ENCODE peak calls at places on chromosomes 13 and 19, in nine cellular contexts. G, I, Q, D, A, O, E, Y and U are unnamed samples.

GRCh38 chr13:29569253-29570057 is 26.0 kb downstream of the SLC7A1 start:
- DNase-seq in I (no peak), O (no peak), Q (no peak), Y (no peak), A (no peak), D (no peak), E (no peak), G (no peak), U (no peak)

GRCh38 chr19:6819323-6819722 is 46.8 kb downstream of the VAV1 start:
- DNase-seq in Y (no peak), A (no peak), Q (no peak), I (no peak), E (no peak), O (no peak), G (no peak), D (no peak), U (no peak)

GRCh38 chr13:93477238-93477637 is 250.6 kb downstream of the GPC6 start:
- DNase-seq in E (no peak), O (no peak), D (no peak), A (no peak), Y (no peak), Q (no peak), I (no peak), G (no peak), U (no peak)

GRCh38 chr13:75149781-75150180 is 332.2 kb downstream of the TBC1D4 start:
- DNase-seq in O (no peak), G (no peak), Q (no peak), A (no peak), E (no peak), Y (no peak), D (no peak), I (no peak), U (no peak)

GRCh38 chr13:59374720-59375119 is 789.0 kb downstream of the DIAPH3 start:
- DNase-seq in D (no peak), A (no peak), Q (peak; percentile 50), I (no peak), G (no peak), E (no peak), Y (no peak), O (no peak), U (no peak)

GRCh38 chr13:75345191-75345590 is 136.8 kb downstream of the TBC1D4 start:
- DNase-seq in O (peak; percentile 33), Y (no peak), I (no peak), G (no peak), A (no peak), D (no peak), E (no peak), Q (no peak), U (no peak)

GRCh38 chr19:5691930-5692784 is 2.1 kb downstream of the RPL36 start:
- DNase-seq in A (no peak), I (no peak), D (no peak), Q (no peak), G (no peak), E (peak; percentile 42), O (no peak), Y (no peak), U (no peak)

GRCh38 chr19:5621945-5622464 is 571 bp downstream of the SAFB2 start:
- DNase-seq in O (no peak), D (no peak), A (no peak), Y (no peak), Q (no peak), G (no peak), I (peak; percentile 43), E (no peak), U (no peak)

GRCh38 chr13:97249093-97249787 is 27.1 kb downstream of the MBNL2 start:
- DNase-seq in E (no peak), Y (no peak), O (peak; percentile 86), A (no peak), Q (no peak), G (no peak), D (no peak), I (no peak), U (no peak)

GRCh38 chr19:48145596-48146254 is 24.4 kb downstream of the LIG1 start:
- DNase-seq in D (no peak), Q (no peak), G (no peak), O (no peak), A (no peak), E (no peak), I (no peak), Y (no peak), U (no peak)

GRCh38 chr13:41398494-41399190 is 58.7 kb upstream of the RGCC start:
- DNase-seq in Q (no peak), Y (no peak), I (no peak), E (no peak), A (no peak), O (no peak), G (no peak), D (no peak), U (no peak)

GRCh38 chr13:81017525-81018152 is 676.7 kb upstream of the SPRY2 start:
- DNase-seq in D (no peak), G (peak; percentile 14), O (peak; percentile 75), A (peak; percentile 45), I (no peak), E (peak; percentile 23), Q (no peak), Y (no peak), U (no peak)

GRCh38 chr13:39655041-39655568 is 357 bp upstream of the COG6 start:
- DNase-seq in G (no peak), D (no peak), O (peak; percentile 2), Y (no peak), E (peak; percentile 1), A (no peak), I (no peak), Q (no peak), U (no peak)

GRCh38 chr13:51277943-51278342 is 55.7 kb downstream of the FAM124A start:
- DNase-seq in A (no peak), D (no peak), Q (no peak), G (no peak), O (no peak), Y (no peak), I (no peak), E (no peak), U (no peak)

GRCh38 chr13:32432856-32433255 is 4.9 kb upstream of the N4BP2L1 start:
- DNase-seq in D (no peak), Q (no peak), I (no peak), A (no peak), G (no peak), Y (no peak), O (no peak), E (no peak), U (no peak)

GRCh38 chr19:12745166-12745897 is 6.3 kb upstream of the BEST2 start:
- DNase-seq in I (no peak), G (no peak), Y (no peak), Q (no peak), E (peak; percentile 44), A (no peak), D (no peak), O (peak; percentile 15), U (no peak)

GRCh38 chr13:34065915-34066314 is 248.0 kb downstream of the RFC3 start:
- DNase-seq in D (no peak), E (no peak), Q (no peak), O (no peak), A (no peak), G (no peak), I (no peak), Y (no peak), U (no peak)

GRCh38 chr13:56457535-56458200 is 683.0 kb upstream of the PRR20A start:
- DNase-seq in Y (no peak), E (no peak), I (no peak), Q (no peak), O (no peak), G (no peak), A (no peak), D (no peak), U (no peak)

GRCh38 chr19:6060600-6061391 is 49.5 kb downstream of the RFX2 start:
- DNase-seq in A (no peak), Q (no peak), E (peak; percentile 54), D (peak; percentile 37), G (no peak), I (no peak), O (peak; percentile 16), Y (no peak), U (no peak)

GRCh38 chr13:29125934-29126424 is 305.8 kb downstream of the MTUS2 start:
- DNase-seq in A (no peak), O (no peak), D (no peak), G (no peak), I (no peak), Y (no peak), Q (no peak), E (no peak), U (no peak)

GRCh38 chr19:51688665-51689571 is 4.2 kb upstream of the SPACA6 start:
- DNase-seq in I (peak; percentile 90), A (peak; percentile 97), G (peak; percentile 83), Q (peak; percentile 57), E (peak; percentile 95), D (no peak), Y (peak; percentile 65), O (peak; percentile 99), U (peak; percentile 85)

GRCh38 chr13:25756916-25757315 is 294.9 kb downstream of the SHISA2 start:
- DNase-seq in I (no peak), Y (no peak), A (no peak), D (no peak), O (no peak), Q (no peak), G (no peak), E (no peak), U (no peak)

GRCh38 chr19:6376512-6377193 is 920 bp upstream of the PSPN start:
- DNase-seq in G (no peak), E (no peak), D (no peak), I (no peak), A (no peak), O (no peak), Y (peak; percentile 58), Q (no peak), U (no peak)

GRCh38 chr19:1081301-1082164 is 13.6 kb downstream of the POLR2E start:
- DNase-seq in I (no peak), O (no peak), Q (no peak), E (no peak), A (no peak), D (no peak), Y (no peak), G (no peak), U (no peak)

GRCh38 chr13:80082396-80083096 is 258.4 kb downstream of the SPRY2 start:
- DNase-seq in Y (no peak), I (no peak), A (no peak), G (peak; percentile 61), Q (no peak), D (no peak), E (peak; percentile 54), O (peak; percentile 41), U (no peak)

GRCh38 chr19:4649392-4650094 is 10.2 kb downstream of the TNFAIP8L1 start:
- DNase-seq in D (no peak), A (no peak), I (no peak), E (no peak), O (no peak), Q (no peak), G (no peak), Y (no peak), U (no peak)

GRCh38 chr13:30844548-30845296 is 61.3 kb upstream of the MEDAG start:
- DNase-seq in O (no peak), A (no peak), Q (no peak), I (no peak), D (no peak), Y (no peak), G (no peak), E (no peak), U (no peak)

GRCh38 chr19:41930322-41930722 is 2.1 kb upstream of the ERFL start:
- DNase-seq in Q (no peak), E (no peak), D (no peak), A (no peak), O (no peak), Y (no peak), I (no peak), G (no peak), U (no peak)

GRCh38 chr19:30170081-30170480 is 202.1 kb upstream of the ZNF536 start:
- DNase-seq in A (no peak), D (no peak), G (no peak), Y (no peak), Q (no peak), I (no peak), E (no peak), O (no peak), U (no peak)

GRCh38 chr19:7924241-7924640 is 1.7 kb downstream of the CTXN1 start:
- DNase-seq in Y (no peak), G (no peak), I (no peak), A (no peak), E (no peak), O (no peak), D (no peak), Q (no peak), U (no peak)

GRCh38 chr13:113216165-113217056 is 7.0 kb downstream of the CUL4A start:
- DNase-seq in D (no peak), O (peak; percentile 71), I (peak; percentile 21), A (no peak), E (peak; percentile 61), Q (no peak), G (peak; percentile 47), Y (peak; percentile 55), U (no peak)